ENCODE peak calls at places on chromosome 1, in nine cellular contexts. R, T, A, G, B, Q, I, O and N are unnamed samples.

GRCh38 chr1:207654320-207654719 is 9.4 kb downstream of the CR1L start:
- DNase-seq in O (no peak), I (no peak), B (peak; percentile 31), G (no peak), Q (no peak), R (no peak), T (no peak), A (no peak), N (no peak)

GRCh38 chr1:67429011-67429527 is 1.1 kb downstream of the SERBP1 start:
- DNase-seq in O (peak; percentile 21), Q (peak; percentile 5), R (peak; percentile 49), T (no peak), I (no peak), B (peak; percentile 58), A (no peak), G (peak; percentile 16), N (peak; percentile 58)

GRCh38 chr1:41655632-41656031 is 171.1 kb upstream of the EDN2 start:
- DNase-seq in O (no peak), Q (no peak), T (no peak), R (no peak), I (peak; percentile 18), B (no peak), A (no peak), G (no peak), N (no peak)

GRCh38 chr1:114756009-114756892 is 1.5 kb downstream of the CSDE1 start:
- DNase-seq in T (no peak), Q (no peak), B (peak; percentile 32), A (no peak), O (peak; percentile 23), R (no peak), G (no peak), I (no peak), N (peak; percentile 14)

GRCh38 chr1:147762233-147763024 is 2.0 kb upstream of the GJA5 start:
- DNase-seq in G (no peak), B (no peak), Q (no peak), O (no peak), R (no peak), A (no peak), I (peak; percentile 32), T (no peak), N (no peak)

GRCh38 chr1:198253668-198254067 is 96.9 kb downstream of the NEK7 start:
- DNase-seq in R (no peak), A (peak; percentile 14), B (peak; percentile 63), O (peak; percentile 73), Q (peak; percentile 85), I (no peak), T (no peak), G (no peak), N (no peak)

GRCh38 chr1:96346708-96347107 is 374.9 kb upstream of the PTBP2 start:
- DNase-seq in O (no peak), I (no peak), R (no peak), Q (no peak), B (no peak), T (no peak), A (no peak), G (no peak), N (no peak)

GRCh38 chr1:99590578-99591209 is 55.2 kb upstream of the PALMD start:
- DNase-seq in Q (peak; percentile 93), T (no peak), A (peak; percentile 46), G (peak; percentile 20), I (no peak), B (peak; percentile 92), R (no peak), O (peak; percentile 89), N (peak; percentile 36)

GRCh38 chr1:156644640-156645039 is 2.7 kb downstream of the BCAN start:
- DNase-seq in R (no peak), T (no peak), G (no peak), A (no peak), I (no peak), Q (no peak), O (no peak), B (no peak), N (peak; percentile 26)

GRCh38 chr1:180415985-180416633 is 86.3 kb downstream of the ACBD6 start:
- DNase-seq in A (no peak), B (peak; percentile 53), I (no peak), G (no peak), O (peak; percentile 54), Q (peak; percentile 39), T (no peak), R (no peak), N (peak; percentile 78)